ENCODE peak calls at places on chromosomes 6 and 20, in six cellular contexts. Y is transverse colon, A is ovary, J is suprapubic skin, U is A549, K is sigmoid colon. T is an unnamed sample.
A peak's percentile ranks its signal among the peaks of the same experiment; 100 is the strongest.

GRCh38 chr6:37314117-37314802 is 39.5 kb upstream of the RNF8 start:
- DNase-seq in Y (no peak), A (no peak), J (no peak), U (no peak), K (no peak), T (no peak)

GRCh38 chr20:48972816-48973215 is 51.3 kb downstream of the ARFGEF2 start:
- DNase-seq in Y (no peak), A (no peak), J (no peak), U (no peak), K (no peak), T (no peak)

GRCh38 chr6:43937236-43938177 is 167.5 kb downstream of the VEGFA start:
- DNase-seq in Y (no peak), A (no peak), J (peak; percentile 53), U (no peak), K (peak; percentile 46), T (no peak)

GRCh38 chr6:125984311-125984710 is 2.0 kb upstream of the TRMT11 start:
- DNase-seq in Y (no peak), A (no peak), J (no peak), U (peak; percentile 3), K (no peak), T (no peak)

GRCh38 chr20:23047738-23048214 is 1.7 kb downstream of the THBD start:
- DNase-seq in Y (no peak), A (no peak), J (no peak), U (peak; percentile 71), K (no peak), T (no peak)

GRCh38 chr6:110703906-110704594 is 111.2 kb downstream of the CDK19 start:
- DNase-seq in Y (no peak), A (no peak), J (no peak), U (no peak), K (no peak), T (no peak)

GRCh38 chr6:14288910-14289309 is 171.3 kb downstream of the CD83 start:
- DNase-seq in Y (no peak), A (no peak), J (no peak), U (no peak), K (no peak), T (no peak)

GRCh38 chr6:13538084-13538483 is 36.3 kb upstream of the SIRT5 start:
- DNase-seq in Y (no peak), A (no peak), J (no peak), U (peak; percentile 46), K (no peak), T (no peak)

GRCh38 chr6:13044896-13045295 is 283.4 kb downstream of the TBC1D7 start:
- DNase-seq in Y (no peak), A (no peak), J (no peak), U (no peak), K (no peak), T (no peak)

GRCh38 chr6:138428943-138429616 is 25.1 kb downstream of the HEBP2 start:
- DNase-seq in Y (no peak), A (no peak), J (no peak), U (peak; percentile 54), K (no peak), T (no peak)

GRCh38 chr6:9851541-9852380 is 563.1 kb downstream of the TFAP2A start:
- DNase-seq in Y (no peak), A (no peak), J (no peak), U (peak; percentile 52), K (no peak), T (peak; percentile 46)

GRCh38 chr6:150196942-150197745 is 54.3 kb downstream of the PPP1R14C start:
- DNase-seq in Y (peak; percentile 51), A (no peak), J (no peak), U (no peak), K (no peak), T (no peak)

GRCh38 chr6:166970776-166971175 is 14.4 kb upstream of the RNASET2 start:
- DNase-seq in Y (no peak), A (no peak), J (no peak), U (no peak), K (no peak), T (peak; percentile 37)

GRCh38 chr6:166977626-166978550 is 21.3 kb upstream of the CEP43 start:
- DNase-seq in Y (no peak), A (no peak), J (no peak), U (no peak), K (no peak), T (no peak)

GRCh38 chr6:166969390-166970002 is 13.1 kb upstream of the RNASET2 start:
- DNase-seq in Y (no peak), A (no peak), J (no peak), U (no peak), K (no peak), T (no peak)

GRCh38 chr6:166971271-166971670 is 14.9 kb upstream of the RNASET2 start:
- DNase-seq in Y (no peak), A (no peak), J (no peak), U (no peak), K (no peak), T (peak; percentile 22)

DNA sequence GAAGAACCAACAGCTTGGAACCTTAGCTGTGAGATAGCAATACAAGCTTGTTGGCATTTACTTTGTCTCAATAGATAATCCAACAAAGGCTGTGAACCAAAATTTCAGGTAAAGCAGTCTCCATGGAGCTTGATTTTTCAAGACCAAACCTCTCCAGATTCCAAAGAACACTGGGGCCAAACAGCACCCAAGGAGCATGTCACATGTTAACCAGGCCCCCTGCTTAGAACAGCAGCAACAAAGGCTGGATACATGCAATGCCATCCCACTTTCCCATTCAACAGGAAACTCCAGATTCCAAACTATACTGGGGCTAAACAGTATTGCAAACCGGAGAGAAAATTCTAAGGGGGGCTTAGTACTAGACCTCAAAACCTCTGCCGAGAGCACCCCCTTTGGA is 15.8 kb upstream of the RNASET2 start:
- DNase-seq in Y (no peak), A (no peak), J (no peak), U (no peak), K (no peak), T (no peak)
- TF ChIP-seq EP300 in Y (no peak), A (no peak), J (no peak), U (no peak), K (no peak), T (no peak)

DNA sequence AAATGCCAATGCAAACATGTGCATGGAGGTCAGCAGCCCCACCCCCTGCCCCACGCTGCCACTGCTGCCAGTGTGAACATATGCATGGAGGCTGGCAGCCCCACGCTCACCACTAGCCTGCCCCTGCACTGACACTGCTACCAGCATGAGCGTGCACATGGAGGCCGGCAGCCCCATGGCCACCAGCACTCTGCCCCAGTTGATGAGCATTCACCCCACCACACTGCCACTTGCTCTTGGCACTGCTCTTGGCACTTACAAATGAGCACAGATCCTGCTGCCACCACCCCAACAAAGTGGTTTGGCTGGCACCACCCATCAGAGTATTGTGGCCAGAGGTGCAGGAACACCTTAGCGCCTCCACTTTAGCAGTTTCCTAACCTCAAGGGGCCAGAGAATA is 174.1 kb downstream of the KHDC1L start:
- DNase-seq in Y (no peak), A (no peak), J (no peak), U (no peak), K (no peak), T (no peak)
- TF ChIP-seq EP300 in Y (no peak), A (no peak), J (no peak), U (no peak), K (no peak), T (no peak)

DNA sequence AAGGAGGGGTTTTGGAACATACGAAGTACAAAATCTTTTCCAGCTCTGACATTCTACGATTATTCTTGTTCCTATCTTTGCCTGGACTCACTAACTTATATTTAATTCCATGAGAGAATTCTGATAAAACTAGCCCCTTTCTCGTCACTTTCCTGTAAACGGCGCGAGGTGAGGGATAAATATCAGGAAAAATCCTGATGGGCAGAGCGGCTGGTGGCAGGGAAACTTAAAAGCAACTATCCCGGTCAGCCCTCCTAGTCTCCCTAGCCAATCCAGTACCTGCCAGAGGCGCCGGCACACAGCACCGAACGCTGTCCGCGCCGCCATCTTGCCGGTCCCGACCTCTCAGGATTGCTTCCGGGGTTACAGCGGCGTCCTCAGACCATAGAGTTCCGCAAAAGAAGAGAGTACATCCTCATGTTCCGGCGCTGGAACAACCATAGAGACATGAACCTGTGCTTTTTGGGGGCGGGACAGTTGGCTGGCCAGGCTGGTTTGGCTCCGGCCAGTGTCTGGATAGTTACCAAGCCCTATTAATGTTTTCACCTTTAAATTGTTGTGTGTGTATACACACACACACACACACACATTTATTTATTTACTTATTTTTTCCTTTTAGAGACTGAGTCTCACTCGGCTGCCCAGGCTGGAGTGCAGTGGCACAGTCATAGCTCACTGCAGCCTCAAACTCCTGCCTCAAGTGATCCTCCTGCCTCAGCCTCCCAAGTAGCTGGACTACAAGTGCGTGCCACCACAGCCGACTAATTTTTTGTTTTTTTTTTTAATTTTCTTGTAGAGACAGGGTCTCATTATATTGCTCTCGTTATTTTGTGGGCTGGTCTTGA is at the start of gene MRPS10:
- DNase-seq in Y (peak; percentile 93), A (peak; percentile 91), J (peak; percentile 95), U (peak; percentile 95), K (peak; percentile 96), T (peak; percentile 87)
- TF ChIP-seq EP300 in Y (no peak), A (no peak), J (no peak), U (no peak), K (no peak), T (no peak)

GRCh38 chr6:28251648-28252506 is at the start of gene ZKSCAN4:
- DNase-seq in Y (peak; percentile 87), A (peak; percentile 70), J (peak; percentile 74), U (peak; percentile 90), K (peak; percentile 82), T (peak; percentile 87)
- TF ChIP-seq EP300 in Y (no peak), A (no peak), J (no peak), U (no peak), K (no peak), T (no peak)

GRCh38 chr20:50462093-50462685 is 48.0 kb upstream of the PTPN1 start:
- DNase-seq in Y (no peak), A (no peak), J (no peak), U (no peak), K (no peak), T (no peak)

GRCh38 chr20:50460115-50460607 is 50.0 kb upstream of the PTPN1 start:
- DNase-seq in Y (no peak), A (no peak), J (no peak), U (no peak), K (no peak), T (no peak)

GRCh38 chr20:50464026-50464724 is 46.0 kb upstream of the PTPN1 start:
- DNase-seq in Y (peak; percentile 58), A (peak; percentile 78), J (peak; percentile 75), U (peak; percentile 59), K (peak; percentile 88), T (peak; percentile 77)

GRCh38 chr20:50459124-50459918 is 50.9 kb upstream of the PTPN1 start:
- DNase-seq in Y (no peak), A (no peak), J (no peak), U (no peak), K (no peak), T (no peak)

GRCh38 chr20:50460608-50461268 is 49.4 kb upstream of the PTPN1 start:
- DNase-seq in Y (peak; percentile 92), A (peak; percentile 93), J (peak; percentile 94), U (peak; percentile 86), K (peak; percentile 95), T (no peak)
- TF ChIP-seq EP300 in Y (no peak), A (no peak), J (no peak), U (no peak), K (no peak), T (no peak)

GRCh38 chr20:10370091-10370887 is 63.7 kb downstream of the MKKS start:
- DNase-seq in Y (no peak), A (no peak), J (no peak), U (peak; percentile 83), K (no peak), T (no peak)
- TF ChIP-seq EP300 in Y (no peak), A (no peak), J (no peak), U (peak; percentile 98), K (no peak), T (no peak)